ENCODE peak calls at places on chromosome 13, in six cellular contexts. M, W, O, S, V and U are unnamed samples.

GRCh38 chr13:110348309-110348625 is 41.2 kb downstream of the COL4A2 start:
- DNase-seq in M (no peak), W (no peak), O (no peak), S (no peak), V (no peak), U (no peak)

GRCh38 chr13:114074671-114075315 is 57.6 kb downstream of the RASA3 start:
- DNase-seq in M (no peak), W (no peak), O (no peak), S (no peak), V (no peak), U (no peak)

GRCh38 chr13:46295531-46296464 is 84.1 kb downstream of the LRRC63 start:
- DNase-seq in M (no peak), W (no peak), O (peak; percentile 83), S (no peak), V (peak; percentile 86), U (peak; percentile 88)

GRCh38 chr13:67230243-67230773 is at the start of gene PCDH9:
- DNase-seq in M (peak; percentile 97), W (peak; percentile 97), O (peak; percentile 97), S (peak; percentile 95), V (peak; percentile 48), U (peak; percentile 98)

GRCh38 chr13:92719868-92720267 is 506.7 kb upstream of the GPC6 start:
- DNase-seq in M (no peak), W (peak; percentile 38), O (no peak), S (peak; percentile 11), V (no peak), U (no peak)

GRCh38 chr13:66344770-66345367 is 885.3 kb downstream of the PCDH9 start:
- DNase-seq in M (no peak), W (no peak), O (no peak), S (peak; percentile 18), V (no peak), U (no peak)

GRCh38 chr13:48857576-48857975 is 118.1 kb upstream of the FNDC3A start:
- DNase-seq in M (no peak), W (no peak), O (no peak), S (no peak), V (no peak), U (no peak)

GRCh38 chr13:62747152-62747551 is 1331.5 kb upstream of the PCDH20 start:
- DNase-seq in M (no peak), W (no peak), O (peak; percentile 13), S (no peak), V (peak; percentile 7), U (no peak)

GRCh38 chr13:44191504-44192171 is 182.0 kb upstream of the SERP2 start:
- DNase-seq in M (no peak), W (peak; percentile 53), O (peak; percentile 70), S (peak; percentile 59), V (peak; percentile 93), U (peak; percentile 54)

GRCh38 chr13:97100821-97101220 is 106.5 kb upstream of the OXGR1 start:
- DNase-seq in M (no peak), W (no peak), O (no peak), S (no peak), V (no peak), U (no peak)

GRCh38 chr13:36919206-36919832 is 719 bp downstream of the SMAD9 start:
- DNase-seq in M (peak; percentile 67), W (peak; percentile 58), O (peak; percentile 17), S (peak; percentile 37), V (peak; percentile 35), U (peak; percentile 65)

GRCh38 chr13:91809161-91809560 is 410.7 kb downstream of the GPC5 start:
- DNase-seq in M (no peak), W (no peak), O (no peak), S (no peak), V (no peak), U (no peak)

GRCh38 chr13:113566227-113566561 is 18.4 kb upstream of the TFDP1 start:
- DNase-seq in M (no peak), W (no peak), O (no peak), S (no peak), V (no peak), U (no peak)

GRCh38 chr13:74442751-74443150 is 308.5 kb upstream of the KLF12 start:
- DNase-seq in M (no peak), W (no peak), O (no peak), S (no peak), V (no peak), U (no peak)

GRCh38 chr13:106182404-106182803 is 353.1 kb downstream of the EFNB2 start:
- DNase-seq in M (no peak), W (no peak), O (peak; percentile 92), S (no peak), V (no peak), U (peak; percentile 90)

GRCh38 chr13:112457485-112457884 is 81.3 kb downstream of the SPACA7 start:
- DNase-seq in M (peak; percentile 35), W (no peak), O (no peak), S (no peak), V (peak; percentile 2), U (no peak)

GRCh38 chr13:51269039-51269438 is 46.8 kb downstream of the FAM124A start:
- DNase-seq in M (no peak), W (peak; percentile 3), O (peak; percentile 26), S (no peak), V (no peak), U (peak; percentile 53)

GRCh38 chr13:35994131-35994966 is 136.8 kb downstream of the DCLK1 start:
- DNase-seq in M (no peak), W (no peak), O (peak; percentile 4), S (no peak), V (peak; percentile 63), U (no peak)

GRCh38 chr13:33106656-33107402 is 90.6 kb downstream of the KL start:
- DNase-seq in M (no peak), W (no peak), O (peak; percentile 62), S (no peak), V (no peak), U (peak; percentile 30)

GRCh38 chr13:112733661-112734379 is 44.0 kb downstream of the ATP11A start:
- DNase-seq in M (no peak), W (peak; percentile 84), O (no peak), S (peak; percentile 74), V (peak; percentile 49), U (no peak)

GRCh38 chr13:80462567-80462966 is 121.6 kb upstream of the SPRY2 start:
- DNase-seq in M (no peak), W (no peak), O (no peak), S (no peak), V (no peak), U (no peak)

GRCh38 chr13:50126378-50127016 is 111.3 kb downstream of the KCNRG start:
- DNase-seq in M (no peak), W (peak; percentile 39), O (peak; percentile 58), S (peak; percentile 32), V (no peak), U (peak; percentile 87)

GRCh38 chr13:76533251-76533650 is 353.0 kb downstream of the KCTD12 start:
- DNase-seq in M (no peak), W (no peak), O (peak; percentile 42), S (no peak), V (no peak), U (peak; percentile 36)

DNA sequence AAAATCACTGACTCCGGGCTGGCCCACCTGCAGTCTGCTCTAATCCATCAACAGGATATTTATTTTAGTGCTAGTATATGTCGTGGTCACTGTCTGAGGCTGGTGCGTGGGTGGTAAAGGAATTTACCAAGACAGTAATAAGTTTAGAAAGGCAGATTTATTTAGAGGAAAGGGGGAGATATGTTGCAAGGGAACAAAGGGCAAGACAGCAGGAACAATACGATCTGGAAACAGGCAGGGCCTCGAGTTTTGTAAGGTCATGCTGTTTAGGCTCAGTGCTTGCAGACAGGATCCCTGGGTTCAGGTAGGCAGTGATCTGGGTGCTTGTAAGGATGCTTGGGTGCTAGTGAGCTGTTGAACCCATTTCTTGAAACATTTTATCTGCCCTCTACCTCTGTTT is 748.2 kb upstream of the SLITRK5 start:
- DNase-seq in M (no peak), W (no peak), O (peak; percentile 5), S (no peak), V (no peak), U (peak; percentile 16)
- H3K14ac ChIP-seq in M (no peak overlapping the region), W (no peak overlapping the region), O (peak overlapping the region; percentile 68), S (no peak overlapping the region), V (no peak overlapping the region), U (no peak overlapping the region)

DNA sequence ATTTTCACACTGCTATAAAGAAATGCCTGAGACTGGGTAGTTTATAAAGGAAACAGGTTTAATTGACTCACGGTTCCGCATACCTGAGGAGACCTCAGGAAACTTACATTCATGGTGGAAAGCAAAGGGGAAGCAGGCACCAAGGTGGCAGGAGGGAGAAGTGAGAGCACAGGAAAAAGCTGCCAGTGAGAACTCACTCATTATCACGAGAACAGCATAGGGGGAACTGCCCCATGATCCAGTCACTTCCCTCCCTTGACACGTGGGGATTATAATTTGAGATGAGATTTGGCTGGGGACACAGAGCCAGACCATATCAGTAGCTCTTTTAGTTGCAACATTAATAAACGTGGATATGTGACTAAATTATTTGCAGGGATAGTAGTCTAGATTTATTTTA is 4.3 kb upstream of the KCTD4 start:
- DNase-seq in M (no peak), W (no peak), O (no peak), S (no peak), V (no peak), U (no peak)
- H3K14ac ChIP-seq in M (no peak overlapping the region), W (no peak overlapping the region), O (peak overlapping the region; percentile 74), S (no peak overlapping the region), V (no peak overlapping the region), U (no peak overlapping the region)

DNA sequence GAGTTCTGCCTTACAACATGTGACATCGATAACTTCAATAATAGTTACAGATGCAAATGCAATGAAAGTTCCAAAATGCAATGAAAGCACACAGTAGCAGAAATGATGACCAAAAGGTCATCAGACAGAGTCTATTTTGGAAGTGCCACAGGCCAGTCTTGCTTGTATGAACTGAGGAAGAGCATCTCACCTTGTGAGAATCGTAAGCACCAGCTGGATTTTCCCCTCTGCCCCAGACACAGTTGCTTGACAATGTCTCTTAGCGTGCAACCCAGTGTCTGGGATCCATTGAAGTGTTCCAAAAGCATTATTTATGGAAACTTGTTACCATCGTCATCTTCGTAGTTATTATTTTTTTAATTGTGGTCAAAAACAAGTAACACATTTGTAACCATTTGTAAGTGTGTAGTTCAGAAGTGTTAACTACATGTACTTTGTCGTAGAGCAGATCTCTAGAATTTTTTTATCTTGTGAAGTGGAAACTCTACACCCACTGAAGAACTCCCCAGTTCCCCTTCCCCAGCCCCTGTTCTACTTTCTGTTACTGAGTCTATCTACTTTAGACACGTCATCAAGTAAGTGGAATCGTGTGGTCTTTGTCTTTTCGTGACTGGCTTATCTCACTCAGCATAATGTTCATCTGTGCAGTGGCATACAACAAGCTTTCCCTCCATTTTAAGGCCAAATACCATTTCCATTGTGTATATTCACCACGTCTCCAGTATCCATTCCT is 170.0 kb upstream of the RNF113B start:
- DNase-seq in M (no peak), W (no peak), O (no peak), S (no peak), V (no peak), U (no peak)
- H3K14ac ChIP-seq in M (no peak overlapping the region), W (no peak overlapping the region), O (no peak overlapping the region), S (no peak overlapping the region), V (no peak overlapping the region), U (no peak overlapping the region)

DNA sequence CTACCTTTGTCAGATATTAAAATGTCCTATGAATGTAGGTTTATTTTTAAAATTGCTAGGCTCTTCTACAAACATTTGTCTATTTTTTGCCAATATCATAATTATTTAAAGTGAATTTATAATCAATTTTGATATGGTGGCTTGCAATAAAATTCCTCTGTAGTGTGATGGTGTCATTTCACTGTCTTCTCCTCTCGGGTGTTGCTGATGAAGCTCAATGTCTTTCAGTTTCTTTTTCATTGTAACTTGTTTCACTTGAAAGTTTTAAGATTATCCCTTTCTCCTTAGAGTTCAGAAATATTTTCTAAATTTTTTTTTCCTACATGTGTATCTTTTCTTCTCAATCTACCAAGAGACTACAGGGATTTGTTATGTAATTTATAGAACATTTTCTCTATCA is 267.1 kb upstream of the EDNRB start:
- DNase-seq in M (no peak), W (no peak), O (no peak), S (no peak), V (no peak), U (no peak)
- H3K14ac ChIP-seq in M (no peak overlapping the region), W (no peak overlapping the region), O (no peak overlapping the region), S (no peak overlapping the region), V (no peak overlapping the region), U (no peak overlapping the region)